ENCODE peak calls at places on chromosomes 5 and 9, in five cellular contexts. G is mesendoderm, K is cardiac muscle cell, H is A549, M is thyroid gland. P is an unnamed sample.

GRCh38 chr5:55633574-55634203 is 78.4 kb downstream of the SLC38A9 start:
- DNase-seq in G (no peak), K (peak; percentile 43), M (peak; percentile 61), H (no peak), P (no peak)

GRCh38 chr9:91164724-91165520 is 196.8 kb downstream of the AUH start:
- DNase-seq in M (no peak), H (peak; percentile 86), K (peak; percentile 96), G (peak; percentile 47), P (peak; percentile 8)

GRCh38 chr5:25515525-25515924 is 870.7 kb upstream of the CDH10 start:
- DNase-seq in M (no peak), G (peak; percentile 14), H (no peak), K (no peak), P (no peak)

GRCh38 chr9:126986506-126986951 is 71.9 kb downstream of the RALGPS1 start:
- DNase-seq in M (no peak), K (peak; percentile 21), H (peak; percentile 9), G (no peak), P (peak; percentile 9)

GRCh38 chr9:698276-698675 is 143.2 kb upstream of the DMRT1 start:
- DNase-seq in G (no peak), M (no peak), H (no peak), K (no peak), P (no peak)

GRCh38 chr9:118003240-118003639 is 299.0 kb downstream of the TLR4 start:
- DNase-seq in G (peak; percentile 5), K (no peak), M (no peak), H (no peak), P (no peak)

GRCh38 chr5:10586008-10586407 is 22.1 kb downstream of the ANKRD33B start:
- DNase-seq in G (peak; percentile 19), M (no peak), H (no peak), K (no peak), P (no peak)

GRCh38 chr9:12439267-12439666 is 253.9 kb upstream of the TYRP1 start:
- DNase-seq in G (no peak), M (no peak), K (no peak), H (no peak), P (no peak)

GRCh38 chr9:113738898-113739604 is 137.1 kb upstream of the ZNF618 start:
- DNase-seq in G (peak; percentile 52), K (peak; percentile 16), M (no peak), H (no peak), P (no peak)

GRCh38 chr9:35932732-35933131 is 23.4 kb downstream of the SPAAR start:
- DNase-seq in H (no peak), G (no peak), K (no peak), M (no peak), P (no peak)

GRCh38 chr9:121499427-121500164 is at the start of gene GGTA1:
- DNase-seq in K (peak; percentile 81), G (peak; percentile 55), M (peak; percentile 60), H (peak; percentile 57), P (no peak)

GRCh38 chr9:121447341-121447834 is 52.3 kb downstream of the GGTA1 start:
- DNase-seq in M (no peak), H (no peak), G (no peak), K (peak; percentile 79), P (no peak)

GRCh38 chr5:99901972-99902371 is 633.2 kb upstream of the FAM174A start:
- DNase-seq in K (no peak), M (no peak), H (no peak), G (no peak), P (no peak)

DNA sequence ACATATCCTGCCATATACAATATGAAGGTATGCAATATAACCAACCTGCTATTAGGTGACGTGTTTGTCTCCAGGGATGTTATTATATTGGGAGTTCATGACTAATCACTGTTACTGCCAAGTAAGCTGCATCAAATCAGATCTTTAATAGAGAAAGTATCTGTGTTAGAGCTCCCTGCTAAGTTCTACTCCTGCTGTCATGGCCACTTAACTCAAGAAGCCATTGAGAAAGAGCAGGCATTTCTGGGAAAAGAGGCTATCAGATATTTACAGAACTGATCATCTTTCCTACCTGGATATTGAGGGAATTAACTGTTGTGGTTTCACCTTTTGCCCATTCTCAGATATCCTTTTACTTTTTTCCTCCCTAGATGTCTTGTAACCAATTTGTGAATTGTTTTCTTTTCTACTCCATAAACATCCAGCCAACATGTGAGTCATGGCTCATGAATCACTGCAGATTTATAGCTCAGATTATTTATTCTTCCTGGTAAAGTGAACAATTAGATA is 634.8 kb upstream of the FAM174A start:
- DNase-seq in G (no peak), K (no peak), M (no peak), H (no peak), P (no peak)
- H3K4me3 ChIP-seq in G (no peak overlapping the region), K (no peak overlapping the region), M (no peak overlapping the region), H (no peak overlapping the region), P (no peak overlapping the region)

DNA sequence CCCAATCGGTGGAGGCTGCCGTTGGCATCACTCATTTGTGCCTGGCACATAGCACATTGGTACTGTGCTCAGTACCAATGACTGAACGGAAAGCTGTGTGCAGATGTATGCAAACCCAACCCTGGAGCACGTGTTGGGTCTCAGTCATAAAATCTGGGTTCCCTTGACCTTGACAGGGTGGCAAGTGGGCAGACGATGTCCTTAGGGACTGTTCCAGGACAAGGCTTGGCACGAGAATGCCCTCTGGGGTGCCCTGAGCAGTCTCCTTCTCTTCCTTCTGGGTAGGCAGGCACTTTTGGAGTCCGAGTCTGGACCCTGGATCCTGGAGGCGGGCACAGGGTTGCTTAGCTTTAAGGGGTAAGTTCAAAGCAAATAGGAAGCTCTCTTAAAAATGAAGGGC is 75.8 kb downstream of the MACROH2A1 start:
- DNase-seq in G (no peak), M (no peak), K (no peak), H (no peak), P (no peak)
- H3K27ac ChIP-seq in G (no peak overlapping the region), M (no peak overlapping the region), K (no peak overlapping the region), H (no peak overlapping the region), P (no peak overlapping the region)

DNA sequence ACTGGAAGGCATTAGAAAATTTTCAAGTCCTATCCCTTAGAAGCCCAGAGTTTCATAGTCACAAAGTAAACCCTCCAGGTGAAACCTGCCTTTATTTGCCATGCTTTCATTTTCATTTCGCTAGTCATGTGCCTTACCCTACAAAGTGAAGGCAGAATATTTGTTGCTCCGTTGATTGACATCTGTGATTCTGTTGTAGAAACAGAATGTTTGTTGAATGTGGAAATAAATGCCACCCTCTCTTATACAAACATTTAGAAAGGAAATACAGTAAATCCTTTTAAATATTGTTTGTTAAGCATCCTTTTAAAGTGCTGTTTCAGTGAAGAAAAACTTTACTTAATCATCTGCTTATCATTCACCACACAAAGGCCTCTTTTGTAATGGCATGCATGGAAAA is 34.4 kb upstream of the CAST start:
- DNase-seq in G (no peak), K (no peak), H (peak; percentile 24), M (no peak), P (no peak)
- H3K4me3 ChIP-seq in G (no peak overlapping the region), K (no peak overlapping the region), H (no peak overlapping the region), M (no peak overlapping the region), P (no peak overlapping the region)

GRCh38 chr5:159481751-159482150 is 151.5 kb upstream of the IL12B start:
- DNase-seq in G (no peak), K (no peak), H (no peak), M (no peak), P (no peak)

GRCh38 chr5:159486836-159487235 is 156.5 kb upstream of the IL12B start:
- DNase-seq in G (no peak), M (no peak), H (no peak), K (no peak), P (no peak)

GRCh38 chr5:159475026-159475425 is 144.7 kb upstream of the IL12B start:
- DNase-seq in K (no peak), G (no peak), H (no peak), M (no peak), P (no peak)

GRCh38 chr5:159478950-159479349 is 148.7 kb upstream of the IL12B start:
- DNase-seq in G (no peak), M (no peak), H (no peak), K (no peak), P (no peak)

DNA sequence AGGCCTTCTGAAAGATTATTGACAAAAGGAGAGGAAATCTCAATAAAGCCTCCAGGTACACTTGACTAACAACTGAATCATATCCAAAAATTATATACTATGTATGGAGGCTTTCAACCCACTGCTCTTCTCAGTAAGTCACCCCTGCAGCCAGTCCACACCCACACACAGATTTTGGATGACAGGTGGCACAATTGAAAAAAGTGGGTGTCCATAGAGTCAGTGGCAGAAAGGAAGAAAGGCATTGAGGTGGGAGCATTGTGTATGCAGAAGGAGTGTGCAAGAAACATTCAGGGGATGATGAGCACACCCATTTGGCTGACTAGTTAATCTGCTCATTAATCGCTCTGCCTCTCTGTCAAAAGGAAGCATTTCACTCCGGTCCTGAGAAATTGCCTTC is 150.6 kb upstream of the IL12B start:
- DNase-seq in M (no peak), G (no peak), K (no peak), H (no peak), P (no peak)
- H3K27ac ChIP-seq in M (no peak overlapping the region), G (no peak overlapping the region), K (no peak overlapping the region), H (no peak overlapping the region), P (no peak overlapping the region)

GRCh38 chr5:126780165-126780827 is 3.4 kb downstream of the LMNB1 start:
- DNase-seq in K (peak; percentile 84), M (peak; percentile 40), G (peak; percentile 80), H (peak; percentile 73), P (peak; percentile 28)
- H3K4me3 ChIP-seq in K (no peak overlapping the region), M (no peak overlapping the region), G (no peak overlapping the region), H (peak overlapping the region; percentile 12), P (peak overlapping the region; percentile 31)

DNA sequence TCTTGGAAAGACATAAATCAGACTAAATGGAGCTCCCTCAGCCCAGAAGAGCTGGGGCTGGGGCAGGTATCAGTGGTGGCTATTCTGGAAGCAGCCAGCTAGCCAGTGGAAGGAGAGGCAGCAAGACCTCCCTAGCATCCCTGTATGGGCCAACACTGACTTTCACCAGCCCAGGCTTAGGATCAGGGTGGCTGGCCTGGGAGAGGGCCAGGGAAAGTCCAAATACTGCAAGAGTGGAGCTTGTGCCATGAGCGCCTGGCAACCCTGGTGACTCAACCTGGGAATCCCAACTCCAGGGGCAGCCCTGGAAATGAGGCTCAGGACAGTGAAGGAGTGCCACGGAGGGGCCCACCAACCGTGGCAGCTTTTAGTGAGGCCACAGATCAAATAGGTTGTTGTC is 7.6 kb upstream of the IRF1 start:
- DNase-seq in G (peak; percentile 5), K (peak; percentile 55), M (peak; percentile 37), H (peak; percentile 76), P (no peak)
- H3K27ac ChIP-seq in G (no peak overlapping the region), K (no peak overlapping the region), M (peak overlapping the region; percentile 98), H (peak overlapping the region; percentile 88), P (peak overlapping the region; percentile 100)

GRCh38 chr5:861442-862366 is 10.9 kb upstream of the ZDHHC11 start:
- DNase-seq in H (no peak), M (no peak), K (no peak), G (no peak), P (no peak)
- H3K4me3 ChIP-seq in H (no peak overlapping the region), M (no peak overlapping the region), K (no peak overlapping the region), G (no peak overlapping the region), P (no peak overlapping the region)

P was measured in effector memory CD4-positive, alpha-beta T cell.